ENCODE peak calls at places on chromosomes 11 and 22, in five cellular contexts. C is ovary, K is Panc1, G is pancreas, B is GM23248. D is an unnamed sample.

GRCh38 chr22:19849800-19850481 is 4.7 kb downstream of the GNB1L start:
- DNase-seq in C (no peak), B (no peak), G (peak; percentile 20), K (no peak), D (no peak)

GRCh38 chr22:36816635-36817428 is at the start of gene PVALB:
- DNase-seq in K (no peak), B (peak; percentile 55), C (peak; percentile 61), G (no peak), D (no peak)

GRCh38 chr11:103109818-103110388 is 677 bp downstream of the DYNC2H1 start:
- DNase-seq in K (peak; percentile 24), B (peak; percentile 49), C (peak; percentile 38), G (no peak), D (no peak)

GRCh38 chr11:46371994-46372393 is 9.5 kb upstream of the MDK start:
- DNase-seq in G (no peak), C (no peak), B (no peak), K (no peak), D (peak; percentile 14)

GRCh38 chr22:48152154-48152775 is 1389.8 kb downstream of the TBC1D22A start:
- DNase-seq in K (no peak), C (no peak), G (no peak), B (no peak), D (no peak)

GRCh38 chr11:123054301-123055065 is 7.5 kb downstream of the HSPA8 start:
- DNase-seq in B (peak; percentile 89), C (no peak), K (no peak), G (no peak), D (no peak)

GRCh38 chr22:16914006-16914405 is 88.8 kb upstream of the XKR3 start:
- DNase-seq in B (no peak), C (no peak), G (no peak), K (no peak), D (no peak)

GRCh38 chr22:36339171-36340065 is 48.3 kb downstream of the MYH9 start:
- DNase-seq in C (no peak), K (no peak), G (no peak), B (peak; percentile 93), D (no peak)

GRCh38 chr11:69272055-69272454 is 21.9 kb upstream of the MYEOV start:
- DNase-seq in K (no peak), C (no peak), B (no peak), G (no peak), D (no peak)

GRCh38 chr11:132125855-132126841 is 755.7 kb downstream of the NTM start:
- DNase-seq in C (no peak), K (no peak), G (no peak), B (peak; percentile 74), D (no peak)

GRCh38 chr11:3133456-3134217 is 31.5 kb downstream of the OSBPL5 start:
- DNase-seq in K (no peak), C (peak; percentile 29), G (no peak), B (no peak), D (no peak)

GRCh38 chr11:75035911-75036536 is 47.3 kb downstream of the NEU3 start:
- DNase-seq in G (no peak), C (no peak), B (peak; percentile 56), K (no peak), D (no peak)

GRCh38 chr22:49055406-49055805 is 772.3 kb downstream of the BRD1 start:
- DNase-seq in K (no peak), C (no peak), G (no peak), B (no peak), D (no peak)

GRCh38 chr11:8477680-8478079 is 116.3 kb downstream of the STK33 start:
- DNase-seq in K (no peak), G (no peak), B (no peak), C (no peak), D (no peak)

GRCh38 chr11:69644962-69645675 is 4.2 kb downstream of the CCND1 start:
- DNase-seq in K (no peak), B (peak; percentile 30), C (no peak), G (no peak), D (peak; percentile 19)

GRCh38 chr22:36548606-36549005 is 19.6 kb upstream of the EIF3D start:
- DNase-seq in G (no peak), C (no peak), K (no peak), B (no peak), D (no peak)

GRCh38 chr11:24324211-24324610 is 172.6 kb upstream of the LUZP2 start:
- DNase-seq in G (no peak), K (no peak), C (no peak), B (peak; percentile 9), D (no peak)

GRCh38 chr11:104837969-104838639 is 60.2 kb downstream of the CASP12 start:
- DNase-seq in G (no peak), B (no peak), K (no peak), C (no peak), D (no peak)

GRCh38 chr22:47142427-47143046 is 380.1 kb downstream of the TBC1D22A start:
- DNase-seq in C (no peak), G (no peak), B (no peak), K (no peak), D (no peak)

GRCh38 chr11:8227156-8228152 is 36.2 kb downstream of the LMO1 start:
- DNase-seq in B (peak; percentile 50), C (no peak), K (no peak), G (no peak), D (no peak)

GRCh38 chr11:83054904-83055380 is 16.8 kb downstream of the RAB30 start:
- DNase-seq in G (no peak), C (no peak), B (no peak), K (no peak), D (no peak)

GRCh38 chr11:72831521-72832300 is 17.5 kb downstream of the ATG16L2 start:
- DNase-seq in K (peak; percentile 42), C (peak; percentile 89), G (peak; percentile 76), B (peak; percentile 89), D (peak; percentile 80)

GRCh38 chr22:27210111-27210739 is 552.8 kb downstream of the MIAT start:
- DNase-seq in B (no peak), C (no peak), K (no peak), G (no peak), D (no peak)

GRCh38 chr11:19660076-19660475 is 52.6 kb upstream of the NAV2 start:
- DNase-seq in B (peak; percentile 47), K (peak; percentile 75), C (no peak), G (no peak), D (no peak)

GRCh38 chr11:121634889-121635288 is 182.1 kb upstream of the SORL1-AS1 start:
- DNase-seq in B (peak; percentile 92), K (no peak), C (no peak), G (no peak), D (no peak)

GRCh38 chr11:69913591-69914285 is 94.5 kb upstream of the FGF3 start:
- DNase-seq in K (no peak), C (peak; percentile 28), B (no peak), G (no peak), D (peak; percentile 38)

GRCh38 chr11:20125927-20126326 is 34.3 kb downstream of the DBX1 start:
- DNase-seq in C (no peak), B (peak; percentile 82), G (no peak), K (no peak), D (no peak)

GRCh38 chr11:121119444-121119843 is 18.4 kb downstream of the TECTA start:
- DNase-seq in K (no peak), G (no peak), C (no peak), B (no peak), D (no peak)

DNA sequence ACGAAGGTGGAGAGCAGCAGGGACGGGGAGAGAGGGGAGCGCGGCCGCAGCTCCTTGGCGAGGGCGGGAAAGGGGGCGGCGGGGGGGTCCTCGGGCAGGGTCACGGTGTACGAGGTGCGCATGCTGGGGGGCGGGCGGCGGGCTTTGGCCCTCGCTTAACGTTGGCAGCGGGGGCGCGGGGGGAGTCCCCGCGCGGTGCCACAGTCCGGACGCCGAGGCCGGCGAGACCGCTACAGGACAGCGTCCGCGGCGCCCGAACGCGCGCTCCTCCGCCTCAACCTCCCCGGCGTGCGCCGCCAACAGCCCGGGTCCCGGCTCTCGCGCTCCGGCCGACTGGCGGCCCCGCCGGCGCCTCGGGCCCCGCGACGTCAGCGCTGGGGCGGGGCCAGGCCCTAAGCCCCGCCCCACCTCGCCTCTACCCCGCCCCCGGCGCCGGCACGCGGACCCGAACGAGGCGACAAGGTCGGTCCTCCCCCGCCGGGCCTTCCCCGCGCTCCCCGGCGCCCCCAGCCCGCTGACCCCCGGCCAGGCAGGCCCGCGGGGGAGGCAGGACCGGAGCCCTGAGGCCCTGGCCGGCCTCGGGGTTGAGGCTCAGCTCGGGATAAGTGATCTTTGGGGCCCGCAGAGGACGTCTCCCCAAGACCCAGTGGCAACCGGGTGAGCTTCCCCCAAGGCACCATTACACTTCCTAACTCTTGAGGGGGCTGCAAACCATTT is 17.5 kb downstream of the USP2 start:
- DNase-seq in G (peak; percentile 54), C (peak; percentile 80), B (peak; percentile 73), K (no peak), D (peak; percentile 78)
- H3K4me3 ChIP-seq in G (peak overlapping the region; percentile 39), C (peak overlapping the region; percentile 45), B (peak overlapping the region; percentile 45), K (peak overlapping the region; percentile 37), D (peak overlapping the region; percentile 73)

DNA sequence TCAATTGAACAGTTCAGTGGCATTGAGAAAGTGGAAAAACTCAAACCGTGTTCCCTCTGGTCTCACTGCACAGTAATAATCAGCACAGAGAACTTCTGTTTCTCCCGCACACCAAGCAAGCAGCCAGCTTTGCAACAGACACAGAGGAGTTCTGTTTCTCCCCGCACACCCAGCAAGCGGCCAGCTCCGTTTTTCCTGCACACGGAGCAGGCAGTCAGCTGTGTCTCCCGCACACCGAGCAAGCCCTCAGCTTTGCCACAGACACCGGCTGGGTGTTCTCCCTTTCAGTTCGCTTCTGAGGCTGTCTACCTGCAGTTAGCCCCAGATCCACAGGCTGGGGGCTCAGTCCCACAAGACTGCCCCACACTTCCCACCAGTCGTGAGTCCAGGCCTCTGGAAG is 9.9 kb upstream of the TALDO1 start:
- DNase-seq in G (no peak), K (no peak), B (no peak), C (no peak), D (no peak)
- H3K4me3 ChIP-seq in G (no peak overlapping the region), K (no peak overlapping the region), B (no peak overlapping the region), C (no peak overlapping the region), D (no peak overlapping the region)

GRCh38 chr11:67275606-67276409 is 9.5 kb downstream of the GRK2 start:
- DNase-seq in G (no peak), K (no peak), C (peak; percentile 40), B (no peak), D (peak; percentile 46)

GRCh38 chr11:67274768-67275605 is 8.7 kb downstream of the GRK2 start:
- DNase-seq in C (peak; percentile 75), G (no peak), B (no peak), K (no peak), D (peak; percentile 81)

GRCh38 chr11:67277231-67277961 is 11.1 kb downstream of the GRK2 start:
- DNase-seq in B (peak; percentile 88), G (peak; percentile 74), K (no peak), C (peak; percentile 88), D (peak; percentile 90)

GRCh38 chr11:67278135-67278938 is 10.8 kb upstream of the ANKRD13D start:
- DNase-seq in K (no peak), B (no peak), C (peak; percentile 40), G (no peak), D (peak; percentile 47)

DNA sequence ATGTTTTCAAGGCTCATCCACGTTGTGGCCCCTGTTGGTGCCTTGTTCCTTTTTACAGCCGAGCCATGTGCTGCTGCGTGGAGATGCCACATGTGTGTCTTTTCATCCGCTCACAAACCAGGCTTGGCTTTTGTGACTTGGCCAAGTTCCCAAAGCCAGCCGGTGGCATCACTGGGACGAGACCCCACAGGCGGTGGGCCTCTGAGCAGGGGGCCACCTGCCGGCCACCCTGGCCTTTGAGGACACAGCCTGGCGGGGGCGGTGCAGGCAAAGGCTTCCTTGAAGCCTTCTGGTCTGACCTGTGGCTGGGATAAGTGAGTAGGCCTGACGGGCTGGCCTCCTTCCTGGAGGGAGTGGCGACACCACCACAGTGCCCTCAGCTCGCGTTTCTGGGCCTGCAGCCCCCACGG is 10.6 kb downstream of the GRK2 start:
- DNase-seq in K (no peak), B (peak; percentile 84), C (peak; percentile 58), G (no peak), D (no peak)
- H3K4me3 ChIP-seq in K (no peak overlapping the region), B (peak overlapping the region; percentile 75), C (peak overlapping the region; percentile 15), G (no peak overlapping the region), D (no peak overlapping the region)

GRCh38 chr22:50483106-50483505 is 1.8 kb downstream of the ADM2 start:
- DNase-seq in G (no peak), B (no peak), C (no peak), K (no peak), D (no peak)
- H3K4me3 ChIP-seq in G (peak overlapping the region; percentile 33), B (peak overlapping the region; percentile 84), C (no peak overlapping the region), K (no peak overlapping the region), D (no peak overlapping the region)

D was measured in right lobe of liver.